ENCODE peak calls at places on chromosome 18, in nine cellular contexts. One of them, this sample, is unnamed.

GRCh38 chr18:63199743-63200241 is 119.8 kb downstream of the BCL2 start:
- DNase-seq in HFFc6: no peak
- DNase-seq in osteocyte: no peak
- DNase-seq in fibroblast of villous mesenchyme: no peak
- DNase-seq in AG04449: no peak
- DNase-seq in cardiac muscle cell: no peak
- DNase-seq in K562: no peak
- DNase-seq in gastrocnemius medialis: no peak
- DNase-seq in psoas muscle: no peak
- DNase-seq in this sample: no peak

GRCh38 chr18:33839452-33840225 is 261.6 kb downstream of the ASXL3 start:
- DNase-seq in osteocyte: no peak
- DNase-seq in gastrocnemius medialis: no peak
- DNase-seq in AG04449: no peak
- DNase-seq in HFFc6: no peak
- DNase-seq in cardiac muscle cell: peak
- DNase-seq in K562: peak
- DNase-seq in fibroblast of villous mesenchyme: peak
- DNase-seq in psoas muscle: no peak
- DNase-seq in this sample: no peak

GRCh38 chr18:55334875-55335274 is 253.1 kb downstream of the TCF4 start:
- DNase-seq in cardiac muscle cell: no peak
- DNase-seq in HFFc6: no peak
- DNase-seq in AG04449: no peak
- DNase-seq in psoas muscle: peak
- DNase-seq in fibroblast of villous mesenchyme: no peak
- DNase-seq in gastrocnemius medialis: peak
- DNase-seq in osteocyte: no peak
- DNase-seq in K562: no peak
- DNase-seq in this sample: peak

GRCh38 chr18:1998121-1998520 is 573.2 kb downstream of the METTL4 start:
- DNase-seq in cardiac muscle cell: no peak
- DNase-seq in fibroblast of villous mesenchyme: no peak
- DNase-seq in osteocyte: no peak
- DNase-seq in AG04449: no peak
- DNase-seq in gastrocnemius medialis: no peak
- DNase-seq in psoas muscle: no peak
- DNase-seq in K562: no peak
- DNase-seq in HFFc6: no peak
- DNase-seq in this sample: no peak

GRCh38 chr18:44896817-44897216 is 216.1 kb downstream of the SETBP1 start:
- DNase-seq in K562: no peak
- DNase-seq in HFFc6: no peak
- DNase-seq in fibroblast of villous mesenchyme: no peak
- DNase-seq in psoas muscle: no peak
- DNase-seq in osteocyte: no peak
- DNase-seq in cardiac muscle cell: no peak
- DNase-seq in AG04449: no peak
- DNase-seq in gastrocnemius medialis: no peak
- DNase-seq in this sample: no peak

GRCh38 chr18:36028859-36029258 is 38.5 kb downstream of the RPRD1A start:
- DNase-seq in psoas muscle: no peak
- DNase-seq in cardiac muscle cell: no peak
- DNase-seq in K562: no peak
- DNase-seq in osteocyte: no peak
- DNase-seq in HFFc6: no peak
- DNase-seq in gastrocnemius medialis: no peak
- DNase-seq in fibroblast of villous mesenchyme: no peak
- DNase-seq in AG04449: no peak
- DNase-seq in this sample: no peak

GRCh38 chr18:9743200-9744016 is 35.3 kb downstream of the RAB31 start:
- DNase-seq in HFFc6: peak
- DNase-seq in AG04449: peak
- DNase-seq in K562: peak
- DNase-seq in gastrocnemius medialis: no peak
- DNase-seq in fibroblast of villous mesenchyme: peak
- DNase-seq in cardiac muscle cell: no peak
- DNase-seq in osteocyte: peak
- DNase-seq in psoas muscle: peak
- DNase-seq in this sample: peak

GRCh38 chr18:79945118-79946042 is 6.1 kb downstream of the SLC66A2 start:
- DNase-seq in K562: no peak
- DNase-seq in HFFc6: no peak
- DNase-seq in gastrocnemius medialis: no peak
- DNase-seq in AG04449: no peak
- DNase-seq in cardiac muscle cell: no peak
- DNase-seq in fibroblast of villous mesenchyme: no peak
- DNase-seq in osteocyte: no peak
- DNase-seq in psoas muscle: peak
- DNase-seq in this sample: no peak

GRCh38 chr18:51151568-51152511 is 45.6 kb downstream of the MEX3C start:
- DNase-seq in HFFc6: no peak
- DNase-seq in fibroblast of villous mesenchyme: no peak
- DNase-seq in osteocyte: no peak
- DNase-seq in gastrocnemius medialis: no peak
- DNase-seq in K562: no peak
- DNase-seq in AG04449: no peak
- DNase-seq in cardiac muscle cell: no peak
- DNase-seq in psoas muscle: no peak
- DNase-seq in this sample: no peak

GRCh38 chr18:9739516-9739915 is 31.4 kb downstream of the RAB31 start:
- DNase-seq in K562: no peak
- DNase-seq in AG04449: no peak
- DNase-seq in psoas muscle: no peak
- DNase-seq in gastrocnemius medialis: no peak
- DNase-seq in osteocyte: no peak
- DNase-seq in fibroblast of villous mesenchyme: no peak
- DNase-seq in HFFc6: no peak
- DNase-seq in cardiac muscle cell: no peak
- DNase-seq in this sample: no peak

GRCh38 chr18:29892960-29893558 is 1149.5 kb downstream of the DSC3 start:
- DNase-seq in HFFc6: no peak
- DNase-seq in AG04449: no peak
- DNase-seq in gastrocnemius medialis: no peak
- DNase-seq in osteocyte: no peak
- DNase-seq in fibroblast of villous mesenchyme: peak
- DNase-seq in cardiac muscle cell: peak
- DNase-seq in psoas muscle: no peak
- DNase-seq in K562: peak
- DNase-seq in this sample: no peak
- TF ChIP-seq CTCF in HFFc6: peak
- TF ChIP-seq CTCF in AG04449: no peak
- TF ChIP-seq CTCF in gastrocnemius medialis: no peak
- TF ChIP-seq CTCF in osteocyte: peak
- TF ChIP-seq CTCF in fibroblast of villous mesenchyme: peak
- TF ChIP-seq CTCF in cardiac muscle cell: peak
- TF ChIP-seq CTCF in psoas muscle: no peak
- TF ChIP-seq CTCF in K562: no peak
- TF ChIP-seq CTCF in this sample: peak

GRCh38 chr18:77321823-77322805 is 72.5 kb downstream of the GALR1 start:
- DNase-seq in AG04449: no peak
- DNase-seq in cardiac muscle cell: no peak
- DNase-seq in K562: peak
- DNase-seq in fibroblast of villous mesenchyme: no peak
- DNase-seq in HFFc6: no peak
- DNase-seq in psoas muscle: no peak
- DNase-seq in osteocyte: no peak
- DNase-seq in gastrocnemius medialis: no peak
- DNase-seq in this sample: no peak
- TF ChIP-seq CTCF in AG04449: no peak
- TF ChIP-seq CTCF in cardiac muscle cell: no peak
- TF ChIP-seq CTCF in K562: no peak
- TF ChIP-seq CTCF in fibroblast of villous mesenchyme: no peak
- TF ChIP-seq CTCF in HFFc6: no peak
- TF ChIP-seq CTCF in psoas muscle: no peak
- TF ChIP-seq CTCF in osteocyte: no peak
- TF ChIP-seq CTCF in gastrocnemius medialis: no peak
- TF ChIP-seq CTCF in this sample: no peak

DNA sequence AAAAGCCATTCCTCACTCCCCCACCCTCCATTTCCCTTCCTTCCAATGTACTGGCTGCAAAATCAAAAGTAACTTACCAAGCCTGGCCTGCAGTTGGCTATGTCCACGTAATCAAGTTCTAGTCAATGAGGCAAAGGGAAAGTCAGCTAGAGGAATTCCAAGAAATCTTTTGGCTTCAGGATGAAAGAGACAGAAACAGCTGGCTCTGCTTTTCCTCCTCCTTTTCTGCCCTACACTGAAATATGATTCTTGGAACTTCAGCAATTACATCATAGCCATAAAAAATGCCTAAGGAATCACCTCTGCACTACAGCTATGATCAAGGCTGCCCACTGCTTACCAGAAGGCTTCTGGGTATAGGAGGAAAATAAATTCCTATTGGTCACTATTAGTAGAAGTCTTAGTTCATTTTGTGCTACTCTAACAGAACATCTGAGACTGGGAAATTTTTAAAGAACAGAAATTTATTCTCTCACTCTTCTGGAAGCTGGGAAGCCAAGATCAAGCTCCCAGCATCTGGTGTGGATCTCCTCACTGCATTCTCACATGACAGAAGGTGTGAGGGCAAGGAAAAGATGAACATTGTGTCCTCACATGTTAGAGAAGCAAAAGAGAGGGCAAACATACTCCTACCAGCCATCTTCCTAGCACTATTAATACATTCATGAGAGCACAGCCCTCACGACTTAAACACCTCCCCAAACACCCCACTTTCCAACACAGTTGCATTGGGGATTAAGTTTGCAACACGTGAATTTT is 219.9 kb downstream of the TMX3 start:
- DNase-seq in osteocyte: no peak
- DNase-seq in HFFc6: peak
- DNase-seq in psoas muscle: no peak
- DNase-seq in K562: no peak
- DNase-seq in cardiac muscle cell: no peak
- DNase-seq in fibroblast of villous mesenchyme: peak
- DNase-seq in AG04449: peak
- DNase-seq in gastrocnemius medialis: no peak
- DNase-seq in this sample: peak
- TF ChIP-seq CTCF in osteocyte: no peak
- TF ChIP-seq CTCF in HFFc6: no peak
- TF ChIP-seq CTCF in psoas muscle: no peak
- TF ChIP-seq CTCF in K562: no peak
- TF ChIP-seq CTCF in cardiac muscle cell: no peak
- TF ChIP-seq CTCF in fibroblast of villous mesenchyme: no peak
- TF ChIP-seq CTCF in AG04449: peak
- TF ChIP-seq CTCF in gastrocnemius medialis: no peak
- TF ChIP-seq CTCF in this sample: no peak

DNA sequence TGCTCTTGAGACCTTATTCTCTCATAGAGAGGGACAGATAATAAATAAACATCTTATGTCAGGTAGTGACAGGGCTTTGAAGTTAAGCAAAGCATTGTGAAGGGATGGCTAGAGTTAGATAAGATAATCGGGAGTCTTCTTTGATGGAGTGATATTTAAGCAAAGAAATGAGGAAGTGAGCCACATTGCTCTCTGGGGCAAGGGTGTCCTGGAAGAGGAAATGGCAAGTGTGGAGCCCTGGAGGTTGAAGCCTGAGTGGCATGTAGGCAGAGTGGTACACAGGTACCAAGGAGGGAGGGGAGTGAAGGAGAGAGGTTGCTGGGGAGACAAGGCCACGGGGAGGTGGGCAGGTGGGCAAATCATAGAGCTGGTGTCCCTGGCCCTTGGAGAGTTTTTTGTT is 110.2 kb downstream of the CTAGE1 start:
- DNase-seq in psoas muscle: no peak
- DNase-seq in osteocyte: no peak
- DNase-seq in HFFc6: no peak
- DNase-seq in cardiac muscle cell: no peak
- DNase-seq in AG04449: no peak
- DNase-seq in K562: no peak
- DNase-seq in fibroblast of villous mesenchyme: no peak
- DNase-seq in gastrocnemius medialis: no peak
- DNase-seq in this sample: no peak
- TF ChIP-seq CTCF in psoas muscle: no peak
- TF ChIP-seq CTCF in osteocyte: no peak
- TF ChIP-seq CTCF in HFFc6: no peak
- TF ChIP-seq CTCF in cardiac muscle cell: no peak
- TF ChIP-seq CTCF in AG04449: no peak
- TF ChIP-seq CTCF in K562: no peak
- TF ChIP-seq CTCF in fibroblast of villous mesenchyme: no peak
- TF ChIP-seq CTCF in gastrocnemius medialis: no peak
- TF ChIP-seq CTCF in this sample: no peak

GRCh38 chr18:65206551-65207260 is 544.1 kb upstream of the CDH7 start:
- DNase-seq in AG04449: no peak
- DNase-seq in cardiac muscle cell: peak
- DNase-seq in gastrocnemius medialis: no peak
- DNase-seq in fibroblast of villous mesenchyme: no peak
- DNase-seq in psoas muscle: no peak
- DNase-seq in osteocyte: no peak
- DNase-seq in K562: no peak
- DNase-seq in HFFc6: no peak
- DNase-seq in this sample: no peak
- TF ChIP-seq CTCF in AG04449: no peak
- TF ChIP-seq CTCF in cardiac muscle cell: no peak
- TF ChIP-seq CTCF in gastrocnemius medialis: no peak
- TF ChIP-seq CTCF in fibroblast of villous mesenchyme: no peak
- TF ChIP-seq CTCF in psoas muscle: no peak
- TF ChIP-seq CTCF in osteocyte: no peak
- TF ChIP-seq CTCF in K562: no peak
- TF ChIP-seq CTCF in HFFc6: no peak
- TF ChIP-seq CTCF in this sample: no peak

GRCh38 chr18:71431171-71431570 is 1113.0 kb downstream of the CBLN2 start:
- DNase-seq in gastrocnemius medialis: no peak
- DNase-seq in fibroblast of villous mesenchyme: no peak
- DNase-seq in osteocyte: no peak
- DNase-seq in psoas muscle: no peak
- DNase-seq in HFFc6: no peak
- DNase-seq in cardiac muscle cell: no peak
- DNase-seq in AG04449: no peak
- DNase-seq in K562: no peak
- DNase-seq in this sample: no peak

GRCh38 chr18:71431689-71432088 is 1112.5 kb downstream of the CBLN2 start:
- DNase-seq in cardiac muscle cell: no peak
- DNase-seq in fibroblast of villous mesenchyme: no peak
- DNase-seq in osteocyte: no peak
- DNase-seq in K562: no peak
- DNase-seq in AG04449: no peak
- DNase-seq in psoas muscle: no peak
- DNase-seq in gastrocnemius medialis: no peak
- DNase-seq in HFFc6: no peak
- DNase-seq in this sample: no peak

DNA sequence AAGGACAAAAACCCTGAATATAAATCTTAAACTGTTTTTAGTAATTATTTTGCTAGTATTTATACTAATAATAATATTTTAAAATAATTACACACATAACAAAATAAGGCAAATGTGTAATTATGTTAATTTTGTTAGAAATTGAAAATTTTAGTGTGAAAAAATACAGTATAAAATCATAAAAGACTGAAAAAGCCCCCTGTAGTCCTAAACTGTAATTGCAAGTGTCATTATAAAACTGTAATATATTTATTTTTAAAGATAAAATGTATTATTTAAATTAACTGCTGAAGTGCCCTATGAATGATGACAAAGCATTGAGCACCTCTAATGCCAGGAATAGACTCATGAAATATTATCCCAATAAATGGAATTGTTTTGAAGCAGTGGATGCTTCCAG is 1117.7 kb downstream of the CBLN2 start:
- DNase-seq in AG04449: no peak
- DNase-seq in osteocyte: no peak
- DNase-seq in gastrocnemius medialis: no peak
- DNase-seq in psoas muscle: no peak
- DNase-seq in HFFc6: no peak
- DNase-seq in K562: no peak
- DNase-seq in fibroblast of villous mesenchyme: no peak
- DNase-seq in cardiac muscle cell: no peak
- DNase-seq in this sample: no peak
- TF ChIP-seq CTCF in AG04449: no peak
- TF ChIP-seq CTCF in osteocyte: no peak
- TF ChIP-seq CTCF in gastrocnemius medialis: no peak
- TF ChIP-seq CTCF in psoas muscle: no peak
- TF ChIP-seq CTCF in HFFc6: peak
- TF ChIP-seq CTCF in K562: no peak
- TF ChIP-seq CTCF in fibroblast of villous mesenchyme: no peak
- TF ChIP-seq CTCF in cardiac muscle cell: peak
- TF ChIP-seq CTCF in this sample: no peak

This sample was measured in foreskin fibroblast.